ENCODE peak calls at places on chromosomes 4 and X, in seven cellular contexts. P, B, C, M, I, S and N are unnamed samples.

GRCh38 chr4:109588176-109588575 is 28.1 kb downstream of the MCUB start:
- DNase-seq in S (peak), M (no peak), C (no peak), B (no peak), P (no peak), I (no peak), N (no peak)

GRCh38 chr4:124913237-124913636 is 200.7 kb upstream of the ANKRD50 start:
- DNase-seq in P (no peak), C (peak), I (peak), M (no peak), B (no peak), S (no peak), N (no peak)

GRCh38 chrX:53089224-53089842 is 4.6 kb upstream of the KANTR start:
- DNase-seq in S (peak), M (peak), I (peak), C (peak), P (peak), B (no peak), N (peak)

GRCh38 chrX:48893556-48894348 is 3.8 kb downstream of the TIMM17B start:
- DNase-seq in P (no peak), C (no peak), B (no peak), I (no peak), S (no peak), M (no peak), N (no peak)

GRCh38 chr4:130738233-130738632 is 1642.3 kb downstream of the C4orf33 start:
- DNase-seq in C (no peak), I (no peak), S (no peak), M (no peak), B (no peak), P (no peak), N (no peak)

GRCh38 chrX:43939187-43939926 is 33.8 kb downstream of the NDP start:
- DNase-seq in P (peak), I (peak), S (peak), C (no peak), B (no peak), M (peak), N (no peak)

GRCh38 chr4:7656244-7656800 is 221.6 kb upstream of the PSAPL1 start:
- DNase-seq in S (no peak), P (no peak), M (no peak), B (no peak), I (no peak), C (no peak), N (no peak)

GRCh38 chr4:186904104-186904503 is 180.4 kb upstream of the FAT1 start:
- DNase-seq in B (no peak), P (peak), C (no peak), M (peak), I (peak), S (peak), N (peak)

GRCh38 chr4:153668647-153669046 is 15.4 kb upstream of the TLR2 start:
- DNase-seq in B (no peak), M (no peak), C (no peak), I (no peak), P (no peak), S (peak), N (no peak)

GRCh38 chr4:152246659-152247058 is 289.2 kb downstream of the FBXW7 start:
- DNase-seq in M (no peak), P (no peak), B (no peak), I (no peak), C (no peak), S (no peak), N (no peak)

GRCh38 chr4:101649790-101650450 is 140.6 kb upstream of the BANK1 start:
- DNase-seq in S (no peak), C (no peak), I (peak), B (no peak), M (no peak), P (no peak), N (no peak)

GRCh38 chr4:21413807-21414370 is 534.7 kb downstream of the KCNIP4 start:
- DNase-seq in M (no peak), S (no peak), P (no peak), B (no peak), C (no peak), I (no peak), N (no peak)

GRCh38 chr4:185782523-185782922 is 29.5 kb downstream of the SORBS2 start:
- DNase-seq in S (peak), I (no peak), P (peak), M (no peak), C (no peak), B (no peak), N (no peak)

GRCh38 chr4:181488926-181489325 is 754.3 kb upstream of the TENM3 start:
- DNase-seq in P (no peak), S (no peak), B (no peak), C (no peak), I (no peak), M (no peak), N (no peak)
- TF ChIP-seq CTCF in P (no peak), S (no peak), B (no peak), C (no peak), I (no peak), M (no peak), N (no peak)

GRCh38 chr4:108315699-108316098 is 147.0 kb upstream of the LEF1 start:
- DNase-seq in B (no peak), S (no peak), M (no peak), P (no peak), C (no peak), I (no peak), N (no peak)

GRCh38 chr4:108317377-108317776 is 148.6 kb upstream of the LEF1 start:
- DNase-seq in S (no peak), M (no peak), C (no peak), B (no peak), I (no peak), P (no peak), N (no peak)

GRCh38 chr4:108311313-108311712 is 142.6 kb upstream of the LEF1 start:
- DNase-seq in I (no peak), S (no peak), P (no peak), M (no peak), B (no peak), C (no peak), N (no peak)

GRCh38 chr4:108313546-108314339 is 145.0 kb upstream of the LEF1 start:
- DNase-seq in P (no peak), S (no peak), M (no peak), I (no peak), B (no peak), C (peak), N (no peak)

GRCh38 chr4:108314900-108315589 is 146.3 kb upstream of the LEF1 start:
- DNase-seq in B (no peak), M (no peak), I (no peak), P (no peak), S (no peak), C (no peak), N (no peak)
- H3K4me3 ChIP-seq in B (no peak), M (no peak), I (no peak), P (no peak), S (no peak), C (no peak), N (no peak)

DNA sequence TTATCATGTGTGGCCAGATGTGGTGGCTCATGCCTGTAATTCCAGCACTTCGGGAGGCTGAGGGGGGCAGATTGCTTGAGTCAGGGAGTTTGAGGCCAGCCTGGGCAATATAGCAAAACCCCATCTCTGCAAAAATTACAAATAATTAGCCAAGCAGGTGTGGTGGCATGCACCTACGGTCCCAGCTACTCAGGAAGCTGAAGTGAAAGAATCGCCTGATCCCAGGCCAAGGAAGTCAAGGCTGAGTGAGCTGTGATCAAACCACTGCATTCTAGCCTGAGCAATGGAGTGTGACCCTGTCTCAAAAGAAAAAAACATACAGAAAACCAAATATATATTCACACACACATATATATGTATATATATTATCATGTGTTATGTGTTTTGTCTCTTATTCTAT is 15.0 kb downstream of the APELA start:
- DNase-seq in P (no peak), M (no peak), I (no peak), C (no peak), S (no peak), B (no peak), N (no peak)
- TF ChIP-seq CTCF in P (no peak), M (no peak), I (no peak), C (no peak), S (no peak), B (no peak), N (no peak)

DNA sequence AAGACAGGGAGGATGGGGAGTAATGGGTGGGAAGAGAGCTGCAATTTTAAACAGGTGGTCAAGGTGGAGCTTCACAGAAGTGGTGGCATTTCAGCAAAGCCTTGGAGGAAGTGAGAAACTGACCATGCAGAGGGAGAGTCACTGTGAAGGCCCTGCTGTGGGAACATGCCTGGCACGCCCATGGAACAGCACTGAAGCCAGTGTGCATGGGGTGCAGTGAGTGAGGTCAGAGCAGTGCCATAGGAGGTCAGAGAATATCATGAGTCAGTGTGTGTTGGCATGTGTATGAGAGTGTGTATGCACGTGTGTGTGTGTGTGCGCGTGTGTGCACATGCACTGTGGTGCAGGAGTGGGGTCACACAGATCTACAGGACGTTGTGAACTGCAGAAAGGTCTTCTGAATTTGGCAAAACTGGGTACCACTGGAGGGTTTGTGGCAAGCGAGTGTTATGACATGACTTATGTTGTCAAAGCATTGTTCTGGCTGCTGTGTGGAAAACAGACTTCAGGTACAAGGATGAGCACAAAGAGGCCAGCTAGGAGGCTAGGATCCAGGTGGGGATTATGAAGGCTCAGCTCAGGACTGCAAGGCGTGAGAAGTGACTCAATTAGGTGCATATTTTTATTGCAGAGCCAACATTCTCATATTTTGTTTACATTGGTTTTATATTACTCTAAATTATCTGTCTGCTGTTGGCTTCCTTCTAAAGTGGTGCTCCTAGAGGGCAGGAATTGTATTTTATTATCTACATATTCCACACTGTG is 34.0 kb downstream of the ZNF827 start:
- DNase-seq in I (no peak), S (peak), B (no peak), M (peak), P (peak), C (no peak), N (no peak)
- H3K4me3 ChIP-seq in I (no peak), S (no peak), B (no peak), M (no peak), P (no peak), C (no peak), N (no peak)

DNA sequence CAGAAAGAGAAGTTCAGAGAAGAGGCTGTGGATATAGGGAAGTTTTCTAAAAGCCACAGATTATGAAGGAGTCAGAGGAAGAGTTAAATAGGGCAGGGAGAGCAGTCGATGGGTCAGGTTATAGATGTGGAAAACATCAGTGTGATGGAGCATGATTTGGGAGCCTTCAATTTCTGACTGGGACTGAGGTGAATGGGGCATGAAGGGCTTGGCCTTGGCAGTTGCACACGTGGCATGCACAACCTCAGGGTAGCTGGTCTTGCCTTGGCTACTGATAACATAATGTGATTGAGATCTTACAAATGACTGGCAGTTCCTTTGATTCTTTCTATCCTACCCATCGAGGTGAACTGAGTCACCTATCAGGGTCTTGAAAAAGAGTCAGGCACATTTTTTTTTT is 59.7 kb downstream of the AFM start:
- DNase-seq in P (no peak), C (no peak), M (no peak), B (no peak), I (no peak), S (no peak), N (no peak)
- TF ChIP-seq CTCF in P (no peak), C (no peak), M (no peak), B (no peak), I (no peak), S (no peak), N (no peak)